ENCODE peak calls at places on chromosomes 4 and X, in five cellular contexts. O, H, I, Z and T are unnamed samples.

GRCh38 chrX:63686878-63687714 is 97.9 kb downstream of the ARHGEF9 start:
- DNase-seq in O (peak; percentile 25), H (no peak), I (no peak), Z (no peak), T (no peak)

GRCh38 chrX:121308276-121308805 is 260.9 kb downstream of the GLUD2 start:
- DNase-seq in O (peak; percentile 7), H (peak; percentile 26), I (no peak), Z (no peak), T (no peak)

GRCh38 chr4:95165926-95166524 is 382.7 kb downstream of the UNC5C start:
- DNase-seq in O (peak; percentile 29), H (peak; percentile 25), I (no peak), Z (no peak), T (no peak)

GRCh38 chrX:56947695-56948094 is 47.6 kb downstream of the SPIN3 start:
- DNase-seq in O (no peak), H (no peak), I (no peak), Z (no peak), T (no peak)

GRCh38 chrX:143642426-143642825 is 6.5 kb upstream of the SLITRK4 start:
- DNase-seq in O (no peak), H (no peak), I (no peak), Z (no peak), T (no peak)

GRCh38 chr4:107283587-107284559 is 247.8 kb upstream of the DKK2 start:
- DNase-seq in O (peak; percentile 97), H (peak; percentile 87), I (no peak), Z (no peak), T (no peak)

GRCh38 chr4:37431417-37431743 is 186.8 kb downstream of the NWD2 start:
- DNase-seq in O (no peak), H (no peak), I (no peak), Z (no peak), T (no peak)

GRCh38 chr4:135186002-135186401 is 984.4 kb upstream of the PABPC4L start:
- DNase-seq in O (no peak), H (no peak), I (no peak), Z (no peak), T (no peak)

GRCh38 chr4:160353548-160353947 is 1250.7 kb downstream of the RAPGEF2 start:
- DNase-seq in O (no peak), H (no peak), I (no peak), Z (no peak), T (no peak)

GRCh38 chr4:534101-534575 is 35.1 kb downstream of the PIGG start:
- DNase-seq in O (no peak), H (no peak), I (no peak), Z (no peak), T (no peak)

GRCh38 chrX:38225093-38225492 is 4.4 kb upstream of the SRPX start:
- DNase-seq in O (no peak), H (no peak), I (no peak), Z (no peak), T (no peak)

GRCh38 chrX:72027024-72027913 is 104.4 kb downstream of the RTL5 start:
- DNase-seq in O (no peak), H (no peak), I (peak; percentile 33), Z (peak; percentile 57), T (no peak)

GRCh38 chrX:130575831-130576404 is 174.1 kb downstream of the RBMX2 start:
- DNase-seq in O (no peak), H (no peak), I (no peak), Z (peak; percentile 63), T (no peak)

GRCh38 chr4:94472056-94472826 is 20.5 kb downstream of the PDLIM5 start:
- DNase-seq in O (no peak), H (no peak), I (no peak), Z (no peak), T (no peak)

GRCh38 chr4:162645381-162645780 is 481.6 kb upstream of the FSTL5 start:
- DNase-seq in O (no peak), H (no peak), I (no peak), Z (no peak), T (no peak)

GRCh38 chr4:1278336-1278670 is 11.4 kb upstream of the MAEA start:
- DNase-seq in O (no peak), H (no peak), I (no peak), Z (no peak), T (no peak)

GRCh38 chrX:136431625-136432024 is 56.1 kb upstream of the BRS3 start:
- DNase-seq in O (no peak), H (no peak), I (no peak), Z (no peak), T (no peak)

GRCh38 chr4:1960170-1960825 is 48.5 kb downstream of the NELFA start:
- DNase-seq in O (no peak), H (no peak), I (no peak), Z (no peak), T (no peak)

GRCh38 chrX:121010218-121010617 is 24.7 kb upstream of the CT47A1 start:
- DNase-seq in O (no peak), H (no peak), I (no peak), Z (no peak), T (no peak)

GRCh38 chr4:111602848-111603247 is 542.4 kb upstream of the FAM241A start:
- DNase-seq in O (peak; percentile 17), H (no peak), I (no peak), Z (no peak), T (no peak)

GRCh38 chr4:8586671-8587468 is 5.7 kb upstream of the CPZ start:
- DNase-seq in O (no peak), H (no peak), I (peak; percentile 48), Z (no peak), T (no peak)

GRCh38 chr4:17535906-17536305 is 20.9 kb downstream of the CLRN2 start:
- DNase-seq in O (no peak), H (no peak), I (no peak), Z (no peak), T (no peak)

GRCh38 chrX:97691901-97692455 is 808.3 kb downstream of the RPA4 start:
- DNase-seq in O (no peak), H (no peak), I (no peak), Z (no peak), T (no peak)

GRCh38 chrX:72349190-72349589 is 43.5 kb upstream of the CITED1 start:
- DNase-seq in O (no peak), H (no peak), I (no peak), Z (no peak), T (no peak)

GRCh38 chrX:16643160-16643559 is 6.8 kb upstream of the S100G start:
- DNase-seq in O (no peak), H (no peak), I (no peak), Z (no peak), T (no peak)

GRCh38 chr4:186948361-186949291 is 225.0 kb upstream of the FAT1 start:
- DNase-seq in O (no peak), H (no peak), I (no peak), Z (no peak), T (no peak)

GRCh38 chrX:87063622-87064021 is 454.0 kb upstream of the KLHL4 start:
- DNase-seq in O (no peak), H (no peak), I (no peak), Z (no peak), T (no peak)

GRCh38 chr4:172095161-172095560 is 282.0 kb downstream of the GALNTL6 start:
- DNase-seq in O (no peak), H (no peak), I (no peak), Z (no peak), T (no peak)

GRCh38 chr4:7973545-7973981 is 33.9 kb upstream of the AFAP1 start:
- DNase-seq in O (no peak), H (no peak), I (no peak), Z (peak; percentile 67), T (no peak)

GRCh38 chrX:13689519-13690211 is 737 bp downstream of the RAB9A start:
- DNase-seq in O (no peak), H (no peak), I (no peak), Z (no peak), T (no peak)

GRCh38 chrX:105658136-105658535 is 164.2 kb upstream of the NRK start:
- DNase-seq in O (no peak), H (no peak), I (no peak), Z (no peak), T (no peak)

GRCh38 chr4:152847376-152847775 is 67.6 kb downstream of the ARFIP1 start:
- DNase-seq in O (no peak), H (no peak), I (no peak), Z (no peak), T (no peak)

GRCh38 chrX:15350329-15350996 is 15.1 kb upstream of the PIGA start:
- DNase-seq in O (no peak), H (no peak), I (no peak), Z (no peak), T (no peak)

GRCh38 chr4:80229590-80229989 is 32.3 kb downstream of the PRDM8 start:
- DNase-seq in O (no peak), H (no peak), I (no peak), Z (no peak), T (no peak)
- H3K4me3 ChIP-seq in O (no peak overlapping the region), H (no peak overlapping the region), I (no peak overlapping the region), Z (no peak overlapping the region), T (no peak overlapping the region)

GRCh38 chr4:174549696-174550095 is 27.4 kb upstream of the HPGD start:
- DNase-seq in O (no peak), H (no peak), I (no peak), Z (no peak), T (no peak)

GRCh38 chr4:174554329-174554728 is 32.0 kb upstream of the HPGD start:
- DNase-seq in O (no peak), H (no peak), I (no peak), Z (no peak), T (no peak)

GRCh38 chr4:174555793-174556630 is 33.7 kb upstream of the HPGD start:
- DNase-seq in O (no peak), H (no peak), I (no peak), Z (no peak), T (no peak)

GRCh38 chr4:174550541-174550940 is 28.3 kb upstream of the HPGD start:
- DNase-seq in O (no peak), H (no peak), I (no peak), Z (no peak), T (no peak)

GRCh38 chr4:174553828-174554227 is 31.5 kb upstream of the HPGD start:
- DNase-seq in O (peak; percentile 83), H (no peak), I (no peak), Z (no peak), T (no peak)
- H3K4me3 ChIP-seq in O (no peak overlapping the region), H (no peak overlapping the region), I (no peak overlapping the region), Z (no peak overlapping the region), T (no peak overlapping the region)

GRCh38 chrX:154506483-154507332 is 9.3 kb downstream of the FAM3A start:
- DNase-seq in O (no peak), H (no peak), I (no peak), Z (no peak), T (no peak)
- H3K4me3 ChIP-seq in O (no peak overlapping the region), H (no peak overlapping the region), I (no peak overlapping the region), Z (no peak overlapping the region), T (no peak overlapping the region)

GRCh38 chrX:85993539-85994197 is 53.7 kb downstream of the CHM start:
- DNase-seq in O (no peak), H (no peak), I (no peak), Z (no peak), T (no peak)
- H3K4me3 ChIP-seq in O (no peak overlapping the region), H (no peak overlapping the region), I (no peak overlapping the region), Z (no peak overlapping the region), T (no peak overlapping the region)

GRCh38 chrX:40719218-40719617 is 16.1 kb downstream of the MED14 start:
- DNase-seq in O (peak; percentile 19), H (no peak), I (no peak), Z (no peak), T (no peak)
- H3K4me3 ChIP-seq in O (no peak overlapping the region), H (no peak overlapping the region), I (no peak overlapping the region), Z (no peak overlapping the region), T (no peak overlapping the region)